ENCODE peak calls at places on chromosomes 3 and 15, in seven cellular contexts. T is body of pancreas; Q is naive thymus-derived CD8-positive, alpha-beta T cell; F is endodermal cell; O is neural progenitor cell; B is mucosa of gallbladder; N is NCI-H345. V is an unnamed sample.
A peak's percentile ranks its signal among the peaks of the same experiment; 100 is the strongest.

GRCh38 chr15:62647195-62647865 is 395.2 kb upstream of the TPM1 start:
- DNase-seq in F (no peak), N (no peak), B (peak; percentile 77), T (peak; percentile 47), Q (no peak), O (no peak), V (peak; percentile 23)

GRCh38 chr3:76078101-76078500 is 292.8 kb upstream of the ZNF717 start:
- DNase-seq in N (no peak), T (no peak), F (no peak), O (no peak), B (no peak), Q (no peak), V (no peak)

GRCh38 chr3:45125550-45126026 is 20.6 kb downstream of the CDCP1 start:
- DNase-seq in O (no peak), B (peak; percentile 89), F (no peak), N (no peak), Q (no peak), T (peak; percentile 92), V (no peak)

GRCh38 chr15:41115652-41116115 is 396 bp downstream of the INO80 start:
- DNase-seq in O (peak; percentile 79), T (peak; percentile 62), F (peak; percentile 84), N (peak; percentile 38), Q (peak; percentile 73), B (peak; percentile 47), V (peak; percentile 89)

GRCh38 chr3:125589743-125590142 is 5.6 kb downstream of the OSBPL11 start:
- DNase-seq in F (no peak), B (no peak), Q (no peak), T (no peak), N (no peak), O (no peak), V (no peak)

GRCh38 chr3:88057650-88058321 is 1.0 kb downstream of the CGGBP1 start:
- DNase-seq in N (no peak), O (peak; percentile 26), T (no peak), Q (no peak), B (no peak), F (no peak), V (no peak)

GRCh38 chr3:140093742-140094141 is 158.8 kb downstream of the CLSTN2 start:
- DNase-seq in O (no peak), F (no peak), Q (no peak), B (peak; percentile 67), N (no peak), T (peak; percentile 84), V (peak; percentile 90)

GRCh38 chr3:120497318-120497717 is 46.5 kb upstream of the FSTL1 start:
- DNase-seq in F (no peak), O (no peak), Q (no peak), N (no peak), B (no peak), T (no peak), V (no peak)

GRCh38 chr3:56837196-56837955 is 35.6 kb upstream of the ARHGEF3 start:
- DNase-seq in Q (no peak), N (no peak), O (peak; percentile 62), T (no peak), F (no peak), B (no peak), V (peak; percentile 24)

GRCh38 chr3:10645800-10646199 is 140.4 kb upstream of the ATP2B2 start:
- DNase-seq in T (no peak), Q (no peak), O (no peak), N (no peak), B (no peak), F (peak; percentile 37), V (no peak)

GRCh38 chr15:47300035-47300434 is 417.3 kb upstream of the SEMA6D start:
- DNase-seq in T (no peak), F (no peak), B (no peak), N (peak; percentile 22), Q (no peak), O (peak; percentile 38), V (peak; percentile 78)

V was measured in NCI-H69.